ENCODE peak calls at places on chromosomes 11 and 22, in seven cellular contexts. One of them, this sample, is unnamed.

GRCh38 chr11:105589346-105589745 is 20.5 kb upstream of the GRIA4 start:
- DNase-seq in AG09309: no peak
- DNase-seq in sigmoid colon: no peak
- DNase-seq in A549: no peak
- DNase-seq in ovary: no peak
- DNase-seq in brain microvascular endothelial cell: peak
- DNase-seq in gastrocnemius medialis: no peak
- DNase-seq in this sample: no peak

GRCh38 chr11:134516529-134516928 is 104.5 kb upstream of the B3GAT1 start:
- DNase-seq in brain microvascular endothelial cell: no peak
- DNase-seq in AG09309: no peak
- DNase-seq in gastrocnemius medialis: no peak
- DNase-seq in ovary: peak
- DNase-seq in sigmoid colon: peak
- DNase-seq in A549: no peak
- DNase-seq in this sample: no peak

GRCh38 chr11:68213135-68213515 is at the start of gene KMT5B:
- DNase-seq in ovary: peak
- DNase-seq in AG09309: no peak
- DNase-seq in gastrocnemius medialis: no peak
- DNase-seq in sigmoid colon: no peak
- DNase-seq in A549: no peak
- DNase-seq in brain microvascular endothelial cell: peak
- DNase-seq in this sample: peak

GRCh38 chr11:13110929-13111812 is 102.1 kb downstream of the RASSF10 start:
- DNase-seq in ovary: no peak
- DNase-seq in brain microvascular endothelial cell: peak
- DNase-seq in gastrocnemius medialis: no peak
- DNase-seq in sigmoid colon: no peak
- DNase-seq in AG09309: no peak
- DNase-seq in A549: peak
- DNase-seq in this sample: no peak

GRCh38 chr11:95939091-95939490 is 15.2 kb upstream of the MTMR2 start:
- DNase-seq in A549: no peak
- DNase-seq in gastrocnemius medialis: no peak
- DNase-seq in AG09309: no peak
- DNase-seq in brain microvascular endothelial cell: no peak
- DNase-seq in ovary: no peak
- DNase-seq in sigmoid colon: no peak
- DNase-seq in this sample: no peak

GRCh38 chr11:40388097-40388818 is 1071.2 kb downstream of the LRRC4C start:
- DNase-seq in A549: no peak
- DNase-seq in ovary: no peak
- DNase-seq in brain microvascular endothelial cell: no peak
- DNase-seq in gastrocnemius medialis: no peak
- DNase-seq in sigmoid colon: no peak
- DNase-seq in AG09309: no peak
- DNase-seq in this sample: no peak

GRCh38 chr11:83681045-83681781 is 395.0 kb upstream of the CCDC90B start:
- DNase-seq in brain microvascular endothelial cell: no peak
- DNase-seq in gastrocnemius medialis: no peak
- DNase-seq in A549: no peak
- DNase-seq in AG09309: no peak
- DNase-seq in ovary: no peak
- DNase-seq in sigmoid colon: no peak
- DNase-seq in this sample: no peak

GRCh38 chr11:723120-723883 is 17.3 kb downstream of the EPS8L2 start:
- DNase-seq in A549: peak
- DNase-seq in sigmoid colon: no peak
- DNase-seq in AG09309: no peak
- DNase-seq in gastrocnemius medialis: no peak
- DNase-seq in brain microvascular endothelial cell: no peak
- DNase-seq in ovary: peak
- DNase-seq in this sample: peak

GRCh38 chr11:28770806-28771205 is 662.6 kb downstream of the METTL15 start:
- DNase-seq in gastrocnemius medialis: no peak
- DNase-seq in brain microvascular endothelial cell: no peak
- DNase-seq in ovary: no peak
- DNase-seq in A549: no peak
- DNase-seq in AG09309: no peak
- DNase-seq in sigmoid colon: no peak
- DNase-seq in this sample: no peak

GRCh38 chr22:21940521-21940920 is 12.1 kb downstream of the PPM1F start:
- DNase-seq in A549: no peak
- DNase-seq in ovary: no peak
- DNase-seq in sigmoid colon: no peak
- DNase-seq in gastrocnemius medialis: no peak
- DNase-seq in AG09309: no peak
- DNase-seq in brain microvascular endothelial cell: no peak
- DNase-seq in this sample: no peak

GRCh38 chr11:128734439-128735224 is 40.8 kb downstream of the FLI1 start:
- DNase-seq in brain microvascular endothelial cell: no peak
- DNase-seq in A549: no peak
- DNase-seq in AG09309: no peak
- DNase-seq in gastrocnemius medialis: peak
- DNase-seq in sigmoid colon: peak
- DNase-seq in ovary: no peak
- DNase-seq in this sample: no peak

GRCh38 chr11:64359712-64360402 is 895 bp downstream of the RPS6KA4 start:
- DNase-seq in A549: no peak
- DNase-seq in AG09309: no peak
- DNase-seq in brain microvascular endothelial cell: no peak
- DNase-seq in ovary: no peak
- DNase-seq in gastrocnemius medialis: no peak
- DNase-seq in sigmoid colon: no peak
- DNase-seq in this sample: no peak

GRCh38 chr11:77411238-77411637 is 62.7 kb downstream of the PAK1 start:
- DNase-seq in AG09309: no peak
- DNase-seq in brain microvascular endothelial cell: peak
- DNase-seq in ovary: peak
- DNase-seq in sigmoid colon: peak
- DNase-seq in gastrocnemius medialis: peak
- DNase-seq in A549: peak
- DNase-seq in this sample: no peak

GRCh38 chr22:36220457-36220921 is 18.8 kb downstream of the APOL2 start:
- DNase-seq in A549: peak
- DNase-seq in brain microvascular endothelial cell: peak
- DNase-seq in AG09309: no peak
- DNase-seq in ovary: peak
- DNase-seq in gastrocnemius medialis: peak
- DNase-seq in sigmoid colon: peak
- DNase-seq in this sample: no peak

GRCh38 chr11:47955356-47955755 is 25.0 kb upstream of the PTPRJ start:
- DNase-seq in sigmoid colon: no peak
- DNase-seq in brain microvascular endothelial cell: no peak
- DNase-seq in gastrocnemius medialis: no peak
- DNase-seq in A549: no peak
- DNase-seq in ovary: no peak
- DNase-seq in AG09309: no peak
- DNase-seq in this sample: no peak

GRCh38 chr11:313304-313786 is 495 bp upstream of the IFITM1 start:
- DNase-seq in ovary: no peak
- DNase-seq in gastrocnemius medialis: no peak
- DNase-seq in brain microvascular endothelial cell: no peak
- DNase-seq in sigmoid colon: no peak
- DNase-seq in A549: no peak
- DNase-seq in AG09309: no peak
- DNase-seq in this sample: no peak

GRCh38 chr22:29334696-29335344 is 19.3 kb upstream of the RASL10A start:
- DNase-seq in gastrocnemius medialis: no peak
- DNase-seq in AG09309: no peak
- DNase-seq in sigmoid colon: no peak
- DNase-seq in brain microvascular endothelial cell: no peak
- DNase-seq in A549: peak
- DNase-seq in ovary: no peak
- DNase-seq in this sample: no peak

GRCh38 chr22:19679476-19680099 is 34.7 kb upstream of the SEPTIN5 start:
- DNase-seq in A549: no peak
- DNase-seq in sigmoid colon: peak
- DNase-seq in ovary: peak
- DNase-seq in AG09309: no peak
- DNase-seq in brain microvascular endothelial cell: no peak
- DNase-seq in gastrocnemius medialis: peak
- DNase-seq in this sample: no peak

GRCh38 chr22:31139066-31139465 is 1.2 kb downstream of the PLA2G3 start:
- DNase-seq in A549: no peak
- DNase-seq in sigmoid colon: no peak
- DNase-seq in brain microvascular endothelial cell: no peak
- DNase-seq in AG09309: no peak
- DNase-seq in gastrocnemius medialis: no peak
- DNase-seq in ovary: no peak
- DNase-seq in this sample: no peak

GRCh38 chr11:64305691-64306562 is 603 bp downstream of the ESRRA start:
- DNase-seq in ovary: peak
- DNase-seq in A549: peak
- DNase-seq in gastrocnemius medialis: peak
- DNase-seq in sigmoid colon: peak
- DNase-seq in AG09309: no peak
- DNase-seq in brain microvascular endothelial cell: no peak
- DNase-seq in this sample: no peak

GRCh38 chr11:8805256-8805655 is 105.7 kb upstream of the AKIP1 start:
- DNase-seq in brain microvascular endothelial cell: no peak
- DNase-seq in sigmoid colon: no peak
- DNase-seq in ovary: no peak
- DNase-seq in A549: no peak
- DNase-seq in AG09309: no peak
- DNase-seq in gastrocnemius medialis: no peak
- DNase-seq in this sample: no peak

GRCh38 chr11:17405232-17406005 is 17.0 kb upstream of the KCNJ11 start:
- DNase-seq in sigmoid colon: peak
- DNase-seq in ovary: no peak
- DNase-seq in A549: peak
- DNase-seq in AG09309: no peak
- DNase-seq in brain microvascular endothelial cell: peak
- DNase-seq in gastrocnemius medialis: peak
- DNase-seq in this sample: no peak

GRCh38 chr11:35563413-35564245 is 38.2 kb upstream of the PAMR1 start:
- DNase-seq in AG09309: no peak
- DNase-seq in brain microvascular endothelial cell: no peak
- DNase-seq in gastrocnemius medialis: no peak
- DNase-seq in sigmoid colon: no peak
- DNase-seq in ovary: no peak
- DNase-seq in A549: no peak
- DNase-seq in this sample: no peak
- H3K4me3 ChIP-seq in AG09309: no peak
- H3K4me3 ChIP-seq in brain microvascular endothelial cell: no peak
- H3K4me3 ChIP-seq in gastrocnemius medialis: no peak
- H3K4me3 ChIP-seq in sigmoid colon: no peak
- H3K4me3 ChIP-seq in ovary: no peak
- H3K4me3 ChIP-seq in A549: no peak
- H3K4me3 ChIP-seq in this sample: no peak

GRCh38 chr11:11148104-11148509 is 204.9 kb downstream of the CSNK2A3 start:
- DNase-seq in ovary: peak
- DNase-seq in gastrocnemius medialis: peak
- DNase-seq in sigmoid colon: peak
- DNase-seq in AG09309: peak
- DNase-seq in A549: peak
- DNase-seq in brain microvascular endothelial cell: peak
- DNase-seq in this sample: peak
- TF ChIP-seq CTCF in ovary: no peak
- TF ChIP-seq CTCF in gastrocnemius medialis: peak
- TF ChIP-seq CTCF in sigmoid colon: peak
- TF ChIP-seq CTCF in AG09309: peak
- TF ChIP-seq CTCF in A549: no peak
- TF ChIP-seq CTCF in brain microvascular endothelial cell: peak
- TF ChIP-seq CTCF in this sample: peak

DNA sequence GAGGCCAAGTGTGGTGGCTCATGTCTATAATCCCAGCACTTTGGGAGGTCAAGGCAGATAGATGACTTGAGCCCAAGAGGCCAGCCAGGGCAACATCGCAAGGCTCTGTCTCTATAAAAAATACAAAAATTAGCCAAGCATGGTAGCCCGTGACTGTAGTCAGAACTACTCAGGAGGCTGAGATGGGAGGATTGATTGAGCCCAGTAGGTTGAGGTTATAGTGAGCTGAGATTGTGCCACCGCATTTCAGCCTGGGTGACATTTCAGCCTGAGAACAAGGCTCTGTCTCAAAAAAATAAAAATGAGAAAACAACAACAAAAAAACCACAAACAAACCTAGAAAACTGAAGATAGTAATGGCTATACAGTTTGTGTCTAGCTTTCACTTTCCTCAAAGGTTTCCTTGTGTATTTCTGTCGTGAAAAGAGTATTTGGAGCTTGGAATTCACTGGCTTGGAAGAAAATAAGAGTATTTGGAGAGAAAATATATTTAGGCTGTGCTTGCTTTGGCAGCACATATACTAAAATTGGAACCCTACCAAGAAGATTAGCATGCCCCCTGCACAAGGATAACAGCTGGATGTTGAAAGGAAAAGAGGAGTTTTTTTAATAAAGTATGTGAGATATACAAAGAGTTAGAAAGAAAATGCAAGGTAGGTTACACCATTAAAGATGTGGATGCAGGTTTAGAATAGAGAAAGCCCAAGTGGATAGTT is 3.9 kb upstream of the BIRC3 start:
- DNase-seq in gastrocnemius medialis: no peak
- DNase-seq in A549: peak
- DNase-seq in ovary: no peak
- DNase-seq in sigmoid colon: no peak
- DNase-seq in AG09309: no peak
- DNase-seq in brain microvascular endothelial cell: no peak
- DNase-seq in this sample: no peak
- H3K4me3 ChIP-seq in gastrocnemius medialis: peak
- H3K4me3 ChIP-seq in A549: peak
- H3K4me3 ChIP-seq in ovary: peak
- H3K4me3 ChIP-seq in sigmoid colon: peak
- H3K4me3 ChIP-seq in AG09309: no peak
- H3K4me3 ChIP-seq in brain microvascular endothelial cell: peak
- H3K4me3 ChIP-seq in this sample: no peak

GRCh38 chr11:1751999-1752906 is 1.9 kb upstream of the IFITM10 start:
- DNase-seq in ovary: no peak
- DNase-seq in gastrocnemius medialis: no peak
- DNase-seq in AG09309: no peak
- DNase-seq in A549: no peak
- DNase-seq in sigmoid colon: no peak
- DNase-seq in brain microvascular endothelial cell: no peak
- DNase-seq in this sample: no peak
- TF ChIP-seq CTCF in ovary: no peak
- TF ChIP-seq CTCF in gastrocnemius medialis: no peak
- TF ChIP-seq CTCF in AG09309: no peak
- TF ChIP-seq CTCF in A549: no peak
- TF ChIP-seq CTCF in sigmoid colon: no peak
- TF ChIP-seq CTCF in brain microvascular endothelial cell: no peak
- TF ChIP-seq CTCF in this sample: no peak